ENCODE peak calls at places on chromosomes 13 and 19, in ten cellular contexts. One of them, this sample, is unnamed.

GRCh38 chr13:99686944-99687382 is 185.7 kb downstream of the TM9SF2 start:
- DNase-seq in occipital lobe: no peak
- DNase-seq in activated gamma-delta T cell treated with anti-CD3 and anti-CD28 coated beads, Interleukin-2, amount 50 U/mL, for 16 hours: no peak
- DNase-seq in HuH-7.5: no peak
- DNase-seq in colonic mucosa: peak
- DNase-seq in activated naive CD4-positive, alpha-beta T cell treated with anti-CD3 and anti-CD28 coated beads for 36 hours: no peak
- DNase-seq in A549: no peak
- DNase-seq in cardiac muscle cell: no peak
- DNase-seq in cardiac septum: no peak
- DNase-seq in mucosa of descending colon: no peak
- DNase-seq in this sample: no peak

GRCh38 chr13:113023217-113023597 is 54.2 kb downstream of the MCF2L start:
- DNase-seq in HuH-7.5: no peak
- DNase-seq in mucosa of descending colon: no peak
- DNase-seq in A549: no peak
- DNase-seq in activated naive CD4-positive, alpha-beta T cell treated with anti-CD3 and anti-CD28 coated beads for 36 hours: no peak
- DNase-seq in cardiac muscle cell: peak
- DNase-seq in colonic mucosa: no peak
- DNase-seq in activated gamma-delta T cell treated with anti-CD3 and anti-CD28 coated beads, Interleukin-2, amount 50 U/mL, for 16 hours: no peak
- DNase-seq in occipital lobe: no peak
- DNase-seq in cardiac septum: no peak
- DNase-seq in this sample: no peak

GRCh38 chr19:1422943-1423342 is 15.3 kb upstream of the RPS15 start:
- DNase-seq in activated naive CD4-positive, alpha-beta T cell treated with anti-CD3 and anti-CD28 coated beads for 36 hours: no peak
- DNase-seq in occipital lobe: no peak
- DNase-seq in colonic mucosa: no peak
- DNase-seq in mucosa of descending colon: no peak
- DNase-seq in activated gamma-delta T cell treated with anti-CD3 and anti-CD28 coated beads, Interleukin-2, amount 50 U/mL, for 16 hours: no peak
- DNase-seq in cardiac septum: no peak
- DNase-seq in HuH-7.5: no peak
- DNase-seq in A549: no peak
- DNase-seq in cardiac muscle cell: no peak
- DNase-seq in this sample: no peak

GRCh38 chr13:28375250-28375930 is 119.5 kb downstream of the FLT1 start:
- DNase-seq in cardiac septum: no peak
- DNase-seq in mucosa of descending colon: no peak
- DNase-seq in cardiac muscle cell: no peak
- DNase-seq in occipital lobe: no peak
- DNase-seq in activated gamma-delta T cell treated with anti-CD3 and anti-CD28 coated beads, Interleukin-2, amount 50 U/mL, for 16 hours: no peak
- DNase-seq in HuH-7.5: no peak
- DNase-seq in colonic mucosa: no peak
- DNase-seq in activated naive CD4-positive, alpha-beta T cell treated with anti-CD3 and anti-CD28 coated beads for 36 hours: no peak
- DNase-seq in A549: no peak
- DNase-seq in this sample: no peak

GRCh38 chr13:106865706-106866288 is 297.9 kb upstream of the ARGLU1 start:
- DNase-seq in occipital lobe: no peak
- DNase-seq in activated gamma-delta T cell treated with anti-CD3 and anti-CD28 coated beads, Interleukin-2, amount 50 U/mL, for 16 hours: no peak
- DNase-seq in mucosa of descending colon: no peak
- DNase-seq in activated naive CD4-positive, alpha-beta T cell treated with anti-CD3 and anti-CD28 coated beads for 36 hours: no peak
- DNase-seq in cardiac septum: no peak
- DNase-seq in A549: no peak
- DNase-seq in HuH-7.5: no peak
- DNase-seq in cardiac muscle cell: no peak
- DNase-seq in colonic mucosa: no peak
- DNase-seq in this sample: no peak

GRCh38 chr19:51809787-51810186 is 14.8 kb downstream of the FPR3 start:
- DNase-seq in A549: no peak
- DNase-seq in colonic mucosa: no peak
- DNase-seq in mucosa of descending colon: no peak
- DNase-seq in HuH-7.5: no peak
- DNase-seq in activated gamma-delta T cell treated with anti-CD3 and anti-CD28 coated beads, Interleukin-2, amount 50 U/mL, for 16 hours: no peak
- DNase-seq in occipital lobe: no peak
- DNase-seq in cardiac septum: no peak
- DNase-seq in cardiac muscle cell: peak
- DNase-seq in activated naive CD4-positive, alpha-beta T cell treated with anti-CD3 and anti-CD28 coated beads for 36 hours: no peak
- DNase-seq in this sample: no peak

GRCh38 chr19:294819-295686 is 3.9 kb upstream of the PLPP2 start:
- DNase-seq in activated naive CD4-positive, alpha-beta T cell treated with anti-CD3 and anti-CD28 coated beads for 36 hours: peak
- DNase-seq in colonic mucosa: peak
- DNase-seq in cardiac muscle cell: peak
- DNase-seq in HuH-7.5: peak
- DNase-seq in occipital lobe: no peak
- DNase-seq in mucosa of descending colon: no peak
- DNase-seq in cardiac septum: no peak
- DNase-seq in A549: peak
- DNase-seq in activated gamma-delta T cell treated with anti-CD3 and anti-CD28 coated beads, Interleukin-2, amount 50 U/mL, for 16 hours: peak
- DNase-seq in this sample: no peak

GRCh38 chr13:37869506-37869755 is 141 bp downstream of the TRPC4 start:
- DNase-seq in mucosa of descending colon: no peak
- DNase-seq in colonic mucosa: no peak
- DNase-seq in activated naive CD4-positive, alpha-beta T cell treated with anti-CD3 and anti-CD28 coated beads for 36 hours: no peak
- DNase-seq in HuH-7.5: no peak
- DNase-seq in cardiac septum: no peak
- DNase-seq in activated gamma-delta T cell treated with anti-CD3 and anti-CD28 coated beads, Interleukin-2, amount 50 U/mL, for 16 hours: no peak
- DNase-seq in A549: no peak
- DNase-seq in cardiac muscle cell: no peak
- DNase-seq in occipital lobe: peak
- DNase-seq in this sample: no peak

GRCh38 chr19:54383330-54383729 is 18.6 kb upstream of the LAIR1 start:
- DNase-seq in activated gamma-delta T cell treated with anti-CD3 and anti-CD28 coated beads, Interleukin-2, amount 50 U/mL, for 16 hours: no peak
- DNase-seq in mucosa of descending colon: no peak
- DNase-seq in cardiac septum: no peak
- DNase-seq in A549: no peak
- DNase-seq in occipital lobe: no peak
- DNase-seq in activated naive CD4-positive, alpha-beta T cell treated with anti-CD3 and anti-CD28 coated beads for 36 hours: no peak
- DNase-seq in cardiac muscle cell: no peak
- DNase-seq in colonic mucosa: no peak
- DNase-seq in HuH-7.5: no peak
- DNase-seq in this sample: no peak

GRCh38 chr13:113064000-113064533 is 41.5 kb upstream of the F7 start:
- DNase-seq in mucosa of descending colon: peak
- DNase-seq in activated naive CD4-positive, alpha-beta T cell treated with anti-CD3 and anti-CD28 coated beads for 36 hours: no peak
- DNase-seq in A549: no peak
- DNase-seq in cardiac septum: no peak
- DNase-seq in activated gamma-delta T cell treated with anti-CD3 and anti-CD28 coated beads, Interleukin-2, amount 50 U/mL, for 16 hours: no peak
- DNase-seq in cardiac muscle cell: no peak
- DNase-seq in occipital lobe: no peak
- DNase-seq in HuH-7.5: no peak
- DNase-seq in colonic mucosa: no peak
- DNase-seq in this sample: no peak

GRCh38 chr19:29247051-29247450 is 34.1 kb upstream of the UQCRFS1 start:
- DNase-seq in activated naive CD4-positive, alpha-beta T cell treated with anti-CD3 and anti-CD28 coated beads for 36 hours: no peak
- DNase-seq in mucosa of descending colon: no peak
- DNase-seq in A549: no peak
- DNase-seq in colonic mucosa: no peak
- DNase-seq in cardiac septum: peak
- DNase-seq in activated gamma-delta T cell treated with anti-CD3 and anti-CD28 coated beads, Interleukin-2, amount 50 U/mL, for 16 hours: no peak
- DNase-seq in occipital lobe: no peak
- DNase-seq in HuH-7.5: no peak
- DNase-seq in cardiac muscle cell: no peak
- DNase-seq in this sample: no peak

GRCh38 chr19:15072930-15073647 is 8.9 kb upstream of the OR1I1 start:
- DNase-seq in HuH-7.5: no peak
- DNase-seq in A549: no peak
- DNase-seq in cardiac septum: no peak
- DNase-seq in mucosa of descending colon: no peak
- DNase-seq in activated naive CD4-positive, alpha-beta T cell treated with anti-CD3 and anti-CD28 coated beads for 36 hours: no peak
- DNase-seq in occipital lobe: no peak
- DNase-seq in cardiac muscle cell: no peak
- DNase-seq in colonic mucosa: no peak
- DNase-seq in activated gamma-delta T cell treated with anti-CD3 and anti-CD28 coated beads, Interleukin-2, amount 50 U/mL, for 16 hours: no peak
- DNase-seq in this sample: no peak

GRCh38 chr19:28239270-28239669 is 973.7 kb downstream of the UQCRFS1 start:
- DNase-seq in mucosa of descending colon: no peak
- DNase-seq in cardiac septum: no peak
- DNase-seq in A549: peak
- DNase-seq in activated naive CD4-positive, alpha-beta T cell treated with anti-CD3 and anti-CD28 coated beads for 36 hours: no peak
- DNase-seq in occipital lobe: no peak
- DNase-seq in colonic mucosa: no peak
- DNase-seq in activated gamma-delta T cell treated with anti-CD3 and anti-CD28 coated beads, Interleukin-2, amount 50 U/mL, for 16 hours: no peak
- DNase-seq in cardiac muscle cell: peak
- DNase-seq in HuH-7.5: no peak
- DNase-seq in this sample: no peak

This sample was measured in activated CD8-positive, alpha-beta memory T cell treated with anti-CD3 and anti-CD28 coated beads for 4 hours.